ENCODE peak calls at places on chromosomes 2 and 18, in nine cellular contexts. D is NCI-H1092, G is IMR-90, B is EL, Y is RWPE1, K is WTC11, I is HTR-8/SVneo, V is mesenteric fat pad, L is NCI-H82. W is an unnamed sample.
A peak's percentile ranks its signal among the peaks of the same experiment; 100 is the strongest.

GRCh38 chr2:187527262-187527661 is 27.0 kb downstream of the TFPI start:
- DNase-seq in D (no peak), G (peak; percentile 83), B (peak; percentile 55), Y (no peak), K (no peak), I (no peak), V (no peak), L (no peak), W (no peak)

GRCh38 chr2:37643102-37644078 is 28.1 kb downstream of the CDC42EP3 start:
- DNase-seq in D (no peak), G (no peak), B (peak; percentile 0), Y (no peak), K (no peak), I (no peak), V (no peak), L (no peak), W (no peak)

GRCh38 chr2:145569108-145569507 is 1049.2 kb upstream of the ZEB2 start:
- DNase-seq in D (no peak), G (peak; percentile 39), B (no peak), Y (no peak), K (no peak), I (no peak), V (no peak), L (no peak), W (no peak)

GRCh38 chr2:99450199-99450598 is 39.6 kb downstream of the REV1 start:
- DNase-seq in D (no peak), G (no peak), B (no peak), Y (no peak), K (no peak), I (no peak), V (no peak), L (peak; percentile 6), W (no peak)

GRCh38 chr2:164145093-164145987 is 409.5 kb upstream of the FIGN start:
- DNase-seq in D (no peak), G (peak; percentile 43), B (peak; percentile 71), Y (no peak), K (no peak), I (peak; percentile 8), V (no peak), L (no peak), W (no peak)

GRCh38 chr2:78245394-78246140 is 723.4 kb upstream of the LRRTM4 start:
- DNase-seq in D (no peak), G (no peak), B (no peak), Y (no peak), K (no peak), I (no peak), V (no peak), L (peak; percentile 69), W (no peak)

GRCh38 chr18:64851796-64852195 is 702.9 kb upstream of the LINC00305 start:
- DNase-seq in D (no peak), G (no peak), B (no peak), Y (no peak), K (no peak), I (no peak), V (no peak), L (no peak), W (no peak)

GRCh38 chr18:37252342-37252741 is 313.3 kb downstream of the CELF4 start:
- DNase-seq in D (no peak), G (no peak), B (no peak), Y (no peak), K (no peak), I (no peak), V (no peak), L (no peak), W (no peak)

GRCh38 chr18:60493066-60493465 is 120.5 kb upstream of the MC4R start:
- DNase-seq in D (no peak), G (no peak), B (no peak), Y (no peak), K (peak; percentile 37), I (no peak), V (no peak), L (no peak), W (no peak)

GRCh38 chr2:70388128-70388527 is 86.3 kb upstream of the FAM136A start:
- DNase-seq in D (no peak), G (no peak), B (no peak), Y (peak; percentile 93), K (no peak), I (no peak), V (no peak), L (no peak), W (no peak)

GRCh38 chr2:151976945-151977353 is 121.9 kb downstream of the CACNB4 start:
- DNase-seq in D (no peak), G (no peak), B (no peak), Y (no peak), K (no peak), I (no peak), V (no peak), L (no peak), W (no peak)

GRCh38 chr2:121596221-121597080 is 52.8 kb downstream of the CLASP1 start:
- DNase-seq in D (no peak), G (peak; percentile 57), B (peak; percentile 73), Y (peak; percentile 50), K (no peak), I (peak; percentile 44), V (no peak), L (peak; percentile 83), W (no peak)

GRCh38 chr18:13313006-13313661 is 94.6 kb downstream of the LDLRAD4 start:
- DNase-seq in D (no peak), G (no peak), B (no peak), Y (no peak), K (no peak), I (no peak), V (no peak), L (no peak), W (no peak)

GRCh38 chr2:180520206-180520605 is 460.2 kb upstream of the UBE2E3 start:
- DNase-seq in D (peak; percentile 8), G (peak; percentile 18), B (peak; percentile 14), Y (no peak), K (no peak), I (no peak), V (no peak), L (no peak), W (no peak)

GRCh38 chr2:219042750-219043149 is 1.4 kb upstream of the CFAP65 start:
- DNase-seq in D (no peak), G (no peak), B (no peak), Y (no peak), K (no peak), I (no peak), V (peak; percentile 41), L (no peak), W (no peak)

GRCh38 chr2:224999784-225000183 is 42.5 kb downstream of the DOCK10 start:
- DNase-seq in D (no peak), G (no peak), B (no peak), Y (no peak), K (no peak), I (no peak), V (no peak), L (no peak), W (no peak)

GRCh38 chr2:74199871-74200305 is 1.5 kb downstream of the MTHFD2 start:
- DNase-seq in D (no peak), G (peak; percentile 12), B (no peak), Y (no peak), K (no peak), I (no peak), V (no peak), L (no peak), W (no peak)

GRCh38 chr2:174902491-174903242 is 102.5 kb downstream of the CHN1 start:
- DNase-seq in D (no peak), G (no peak), B (no peak), Y (no peak), K (no peak), I (no peak), V (no peak), L (peak; percentile 37), W (no peak)

GRCh38 chr2:48651127-48651526 is 33.5 kb downstream of the GTF2A1L start:
- DNase-seq in D (no peak), G (peak; percentile 76), B (peak; percentile 60), Y (no peak), K (no peak), I (no peak), V (no peak), L (no peak), W (no peak)

W was measured in stimulated activated CD4-positive, alpha-beta T cell treated with anti-CD3 and anti-CD28 coated beads, Interleukin-15, amount 100 ng/mL, for 1 hour.